ENCODE peak calls at places on chromosomes 12 and 14, in seven cellular contexts. W, N, B, D, H, Y and T are unnamed samples.
A peak's percentile ranks its signal among the peaks of the same experiment; 100 is the strongest.

GRCh38 chr12:57732726-57733593 is 5.6 kb downstream of the AGAP2 start:
- DNase-seq in W (no peak), N (no peak), B (no peak), D (no peak), H (no peak), Y (no peak), T (no peak)

GRCh38 chr12:25959069-25959961 is 833 bp downstream of the RASSF8 start:
- DNase-seq in W (peak; percentile 22), N (no peak), B (no peak), D (peak; percentile 93), H (peak; percentile 34), Y (no peak), T (peak; percentile 15)

GRCh38 chr12:49301759-49302158 is 6.8 kb downstream of the PRPH start:
- DNase-seq in W (no peak), N (no peak), B (no peak), D (no peak), H (peak; percentile 69), Y (no peak), T (no peak)

GRCh38 chr12:31517994-31518393 is 72.9 kb downstream of the DENND5B start:
- DNase-seq in W (no peak), N (no peak), B (no peak), D (peak; percentile 47), H (no peak), Y (no peak), T (no peak)

GRCh38 chr12:76346236-76346635 is 2.0 kb downstream of the BBS10 start:
- DNase-seq in W (no peak), N (no peak), B (no peak), D (peak; percentile 71), H (no peak), Y (no peak), T (no peak)

GRCh38 chr14:34650786-34651584 is 21.0 kb upstream of the SNX6 start:
- DNase-seq in W (no peak), N (no peak), B (no peak), D (peak; percentile 100), H (no peak), Y (no peak), T (no peak)

GRCh38 chr12:128551266-128552025 is 272.3 kb downstream of the SLC15A4 start:
- DNase-seq in W (no peak), N (no peak), B (no peak), D (no peak), H (no peak), Y (no peak), T (no peak)

GRCh38 chr14:104294983-104295680 is 156.7 kb downstream of the KIF26A start:
- DNase-seq in W (no peak), N (no peak), B (no peak), D (no peak), H (no peak), Y (no peak), T (no peak)

GRCh38 chr12:47135578-47135977 is 55.8 kb upstream of the AMIGO2 start:
- DNase-seq in W (no peak), N (no peak), B (no peak), D (no peak), H (no peak), Y (no peak), T (no peak)

GRCh38 chr12:105617141-105617540 is 286.6 kb downstream of the C12orf75 start:
- DNase-seq in W (no peak), N (no peak), B (no peak), D (no peak), H (no peak), Y (no peak), T (no peak)

GRCh38 chr14:87866116-87866515 is 126.9 kb downstream of the GALC start:
- DNase-seq in W (no peak), N (no peak), B (no peak), D (no peak), H (no peak), Y (no peak), T (no peak)

GRCh38 chr12:121719926-121720414 is 7.4 kb downstream of the TMEM120B start:
- DNase-seq in W (no peak), N (no peak), B (no peak), D (peak; percentile 89), H (no peak), Y (no peak), T (no peak)

GRCh38 chr12:38515912-38516311 is 199.3 kb downstream of the ALG10B start:
- DNase-seq in W (no peak), N (no peak), B (no peak), D (no peak), H (no peak), Y (no peak), T (no peak)